ENCODE peak calls at places on chromosomes 1 and 21, in nine cellular contexts. K is memory B cell; F is hepatocyte; A is activated CD8-positive, alpha-beta memory T cell treated with anti-CD3 and anti-CD28 coated beads, Interleukin-2, amount 50 U/mL, for 48 hours; Q is GM12865; Z is central memory CD4-positive, alpha-beta T cell; M is GDM1; T is OCI-LY7; D is T-cell. G is an unnamed sample.

GRCh38 chr1:245091818-245092637 is 62.8 kb upstream of the KIF26B start:
- DNase-seq in K (no peak), F (peak), A (no peak), Q (no peak), Z (no peak), M (no peak), T (no peak), D (no peak), G (no peak)

GRCh38 chr21:43866233-43866632 is 1.2 kb downstream of the AGPAT3 start:
- DNase-seq in K (no peak), F (peak), A (peak), Q (peak), Z (no peak), M (no peak), T (peak), D (no peak), G (peak)

GRCh38 chr1:27322569-27323116 is 680 bp downstream of the TMEM222 start:
- DNase-seq in K (no peak), F (no peak), A (no peak), Q (no peak), Z (no peak), M (no peak), T (peak), D (no peak), G (no peak)

GRCh38 chr1:61420243-61420642 is 304.7 kb downstream of the TM2D1 start:
- DNase-seq in K (no peak), F (no peak), A (no peak), Q (no peak), Z (no peak), M (no peak), T (no peak), D (no peak), G (peak)

GRCh38 chr1:47724427-47724999 is 272.7 kb downstream of the TRABD2B start:
- DNase-seq in K (no peak), F (no peak), A (no peak), Q (no peak), Z (no peak), M (no peak), T (no peak), D (no peak), G (no peak)

GRCh38 chr1:32592953-32593352 is 53.7 kb downstream of the ZBTB8A start:
- DNase-seq in K (no peak), F (no peak), A (no peak), Q (no peak), Z (no peak), M (no peak), T (no peak), D (no peak), G (no peak)

GRCh38 chr1:222346955-222347354 is 200.9 kb downstream of the HHIPL2 start:
- DNase-seq in K (no peak), F (no peak), A (no peak), Q (no peak), Z (no peak), M (no peak), T (no peak), D (no peak), G (no peak)

GRCh38 chr21:42652527-42653491 is 612 bp upstream of the PDE9A start:
- DNase-seq in K (no peak), F (peak), A (no peak), Q (no peak), Z (no peak), M (no peak), T (no peak), D (no peak), G (peak)

GRCh38 chr1:159184201-159184600 is 12.8 kb downstream of the CADM3 start:
- DNase-seq in K (no peak), F (no peak), A (no peak), Q (no peak), Z (no peak), M (no peak), T (no peak), D (no peak), G (no peak)

GRCh38 chr1:111227875-111228747 is 598 bp downstream of the CHI3L2 start:
- DNase-seq in K (no peak), F (peak), A (no peak), Q (peak), Z (no peak), M (no peak), T (no peak), D (no peak), G (no peak)

GRCh38 chr1:50610563-50610962 is 187.3 kb upstream of the DMRTA2 start:
- DNase-seq in K (no peak), F (no peak), A (no peak), Q (peak), Z (no peak), M (no peak), T (peak), D (no peak), G (peak)

GRCh38 chr1:63645301-63645700 is 52.1 kb downstream of the PGM1 start:
- DNase-seq in K (no peak), F (no peak), A (no peak), Q (no peak), Z (no peak), M (no peak), T (no peak), D (no peak), G (no peak)

GRCh38 chr1:20100632-20101355 is 18.5 kb downstream of the PLA2G2D start:
- DNase-seq in K (peak), F (peak), A (peak), Q (peak), Z (peak), M (peak), T (peak), D (no peak), G (peak)

GRCh38 chr21:34807146-34807880 is 138.5 kb downstream of the CLIC6 start:
- DNase-seq in K (no peak), F (peak), A (peak), Q (peak), Z (peak), M (no peak), T (no peak), D (peak), G (no peak)

GRCh38 chr1:109705411-109705810 is 6.6 kb upstream of the GSTM5 start:
- DNase-seq in K (no peak), F (no peak), A (no peak), Q (no peak), Z (no peak), M (no peak), T (no peak), D (no peak), G (no peak)

GRCh38 chr1:35592991-35593769 is 20.1 kb downstream of the TFAP2E start:
- DNase-seq in K (no peak), F (peak), A (peak), Q (no peak), Z (no peak), M (no peak), T (no peak), D (no peak), G (no peak)

GRCh38 chr1:20411196-20411980 is 74.6 kb downstream of the CAMK2N1 start:
- DNase-seq in K (no peak), F (peak), A (peak), Q (no peak), Z (no peak), M (no peak), T (no peak), D (no peak), G (no peak)

GRCh38 chr1:165424454-165425283 is 20.3 kb downstream of the RXRG start:
- DNase-seq in K (no peak), F (no peak), A (no peak), Q (peak), Z (peak), M (no peak), T (no peak), D (no peak), G (no peak)

GRCh38 chr1:30720271-30721223 is 2.8 kb downstream of the MATN1 start:
- DNase-seq in K (no peak), F (no peak), A (no peak), Q (no peak), Z (no peak), M (no peak), T (peak), D (no peak), G (no peak)

GRCh38 chr1:18302788-18303413 is 177.8 kb upstream of the KLHDC7A start:
- DNase-seq in K (no peak), F (no peak), A (peak), Q (peak), Z (no peak), M (no peak), T (peak), D (no peak), G (peak)

GRCh38 chr1:178282949-178283367 is 189.1 kb downstream of the RASAL2 start:
- DNase-seq in K (no peak), F (peak), A (no peak), Q (no peak), Z (no peak), M (peak), T (no peak), D (no peak), G (no peak)

GRCh38 chr1:175889848-175890247 is 146.5 kb upstream of the TNR start:
- DNase-seq in K (no peak), F (no peak), A (no peak), Q (no peak), Z (no peak), M (no peak), T (no peak), D (no peak), G (no peak)

GRCh38 chr1:232854786-232855185 is 49.6 kb downstream of the MAP10 start:
- DNase-seq in K (no peak), F (no peak), A (no peak), Q (no peak), Z (no peak), M (no peak), T (no peak), D (no peak), G (no peak)

GRCh38 chr1:56898888-56899287 is 44.3 kb downstream of the C8A start:
- DNase-seq in K (no peak), F (no peak), A (no peak), Q (no peak), Z (no peak), M (no peak), T (no peak), D (no peak), G (no peak)

GRCh38 chr1:23169727-23170335 is 1.2 kb upstream of the LUZP1 start:
- DNase-seq in K (no peak), F (peak), A (peak), Q (peak), Z (no peak), M (peak), T (peak), D (no peak), G (no peak)

GRCh38 chr1:167083066-167083682 is 7.0 kb downstream of the GPA33 start:
- DNase-seq in K (no peak), F (no peak), A (no peak), Q (no peak), Z (no peak), M (no peak), T (no peak), D (no peak), G (peak)

GRCh38 chr1:210231846-210232523 is 611 bp upstream of the SERTAD4 start:
- DNase-seq in K (no peak), F (peak), A (no peak), Q (no peak), Z (no peak), M (no peak), T (no peak), D (no peak), G (no peak)

GRCh38 chr1:29236993-29237905 is 927 bp downstream of the PTPRU start:
- DNase-seq in K (peak), F (peak), A (peak), Q (no peak), Z (peak), M (no peak), T (no peak), D (no peak), G (peak)

GRCh38 chr1:223670458-223671159 is 5.1 kb upstream of the CAPN8 start:
- DNase-seq in K (no peak), F (peak), A (no peak), Q (peak), Z (no peak), M (no peak), T (peak), D (no peak), G (peak)

GRCh38 chr21:14737922-14738321 is 191.8 kb upstream of the SAMSN1 start:
- DNase-seq in K (peak), F (peak), A (no peak), Q (peak), Z (peak), M (peak), T (peak), D (peak), G (peak)

GRCh38 chr1:109170051-109170775 is 43.5 kb upstream of the SARS1 start:
- DNase-seq in K (no peak), F (no peak), A (no peak), Q (no peak), Z (no peak), M (no peak), T (no peak), D (no peak), G (no peak)

GRCh38 chr1:228875741-228876140 is 140.5 kb downstream of the RHOU start:
- DNase-seq in K (no peak), F (no peak), A (no peak), Q (no peak), Z (no peak), M (no peak), T (no peak), D (no peak), G (no peak)

GRCh38 chr1:68570859-68571258 is 74.0 kb upstream of the DEPDC1 start:
- DNase-seq in K (no peak), F (no peak), A (no peak), Q (no peak), Z (no peak), M (no peak), T (no peak), D (no peak), G (no peak)

GRCh38 chr1:236065509-236066005 is 667 bp upstream of the NID1 start:
- DNase-seq in K (no peak), F (no peak), A (no peak), Q (no peak), Z (no peak), M (no peak), T (no peak), D (no peak), G (no peak)

GRCh38 chr1:110765640-110766335 is 91.0 kb upstream of the KCNA3 start:
- DNase-seq in K (peak), F (peak), A (no peak), Q (peak), Z (peak), M (peak), T (peak), D (peak), G (peak)

GRCh38 chr1:192476802-192477298 is 98.7 kb upstream of the RGS1 start:
- DNase-seq in K (no peak), F (no peak), A (no peak), Q (peak), Z (no peak), M (no peak), T (no peak), D (no peak), G (no peak)

GRCh38 chr1:113282897-113283285 is 107.4 kb upstream of the MAGI3 start:
- DNase-seq in K (no peak), F (no peak), A (no peak), Q (no peak), Z (no peak), M (no peak), T (no peak), D (no peak), G (no peak)